ENCODE peak calls at places on chromosomes 1 and 21, in ten cellular contexts. E is neural progenitor cell; C is brain microvascular endothelial cell; I is PC-9; O is breast epithelium; D is CD8-positive, alpha-beta T cell; V is mesenchymal stem cell; H is thoracic aorta; Q is sigmoid colon; N is tibial artery. J is an unnamed sample.
A peak's percentile ranks its signal among the peaks of the same experiment; 100 is the strongest.

GRCh38 chr21:25790122-25790951 is 55.6 kb downstream of the GABPA start:
- DNase-seq in E (peak; percentile 34), C (peak; percentile 18), I (peak; percentile 3), O (no peak), D (no peak), V (peak; percentile 47), H (no peak), Q (no peak), N (no peak), J (no peak)

GRCh38 chr1:18805925-18806849 is 53.3 kb downstream of the TAS1R2 start:
- DNase-seq in E (no peak), C (no peak), I (no peak), O (no peak), D (no peak), V (no peak), H (no peak), Q (no peak), N (no peak), J (no peak)

GRCh38 chr21:13854638-13855037 is 245.1 kb downstream of the POTED start:
- DNase-seq in E (no peak), C (no peak), I (no peak), O (no peak), D (no peak), V (no peak), H (no peak), Q (no peak), N (no peak), J (no peak)

GRCh38 chr21:42463861-42464515 is 32.0 kb downstream of the RSPH1 start:
- DNase-seq in E (no peak), C (peak; percentile 64), I (no peak), O (peak; percentile 31), D (peak; percentile 58), V (peak; percentile 59), H (no peak), Q (no peak), N (peak; percentile 59), J (peak; percentile 63)

GRCh38 chr1:19942088-19942487 is 18.7 kb upstream of the PLA2G2E start:
- DNase-seq in E (no peak), C (no peak), I (no peak), O (no peak), D (no peak), V (no peak), H (no peak), Q (no peak), N (no peak), J (no peak)

GRCh38 chr21:34621434-34622000 is 6.6 kb upstream of the RCAN1 start:
- DNase-seq in E (no peak), C (no peak), I (no peak), O (no peak), D (no peak), V (no peak), H (no peak), Q (no peak), N (no peak), J (no peak)

GRCh38 chr1:236860096-236860495 is 65.0 kb downstream of the MTR start:
- DNase-seq in E (no peak), C (no peak), I (no peak), O (no peak), D (no peak), V (peak; percentile 17), H (no peak), Q (no peak), N (no peak), J (no peak)

GRCh38 chr21:34924194-34924593 is 124.9 kb downstream of the RUNX1 start:
- DNase-seq in E (no peak), C (no peak), I (no peak), O (no peak), D (no peak), V (no peak), H (no peak), Q (no peak), N (no peak), J (no peak)

DNA sequence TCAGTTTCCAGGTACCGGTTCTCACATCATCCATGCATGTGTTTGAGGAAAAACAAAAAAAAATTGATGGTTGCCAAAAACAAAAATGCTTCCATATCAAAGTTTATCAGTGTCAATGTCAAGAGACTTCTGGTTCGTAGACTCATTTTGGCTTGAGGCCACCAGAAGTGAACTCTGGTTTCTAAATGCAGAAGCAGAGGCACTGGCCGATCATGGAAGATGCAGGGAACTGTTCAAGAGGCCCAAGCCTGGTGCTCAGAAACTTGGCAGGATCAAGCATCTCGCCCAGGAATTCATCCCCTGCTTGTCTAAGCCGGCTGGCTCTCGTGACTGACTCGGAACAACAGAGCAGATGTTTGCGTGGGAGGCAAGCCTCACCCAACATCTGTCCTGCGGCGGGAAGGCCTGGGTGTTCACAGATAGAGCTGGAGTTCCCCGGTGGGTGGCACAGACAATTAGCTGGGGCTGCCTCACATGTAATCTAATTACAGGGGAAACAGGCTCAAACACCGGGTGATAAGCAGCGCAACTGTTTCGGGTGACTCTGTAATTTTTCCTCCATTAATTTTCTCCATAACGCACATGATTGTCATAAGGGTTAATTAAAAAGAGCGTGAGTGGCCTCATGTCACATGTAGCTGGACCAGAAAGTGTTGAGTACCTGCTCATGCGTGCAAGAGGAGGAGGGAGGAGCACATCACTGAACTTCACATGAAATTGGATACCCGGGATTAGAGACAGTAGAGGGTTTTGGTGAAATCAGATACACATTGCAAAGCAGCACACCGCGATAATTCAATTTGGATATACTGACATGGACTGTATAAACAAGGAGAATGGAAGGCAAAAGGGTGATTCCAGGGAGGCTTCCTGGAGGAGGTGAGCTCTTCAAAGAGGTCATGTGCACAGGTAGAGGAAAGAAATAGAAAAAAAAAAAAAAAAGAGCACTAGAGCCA is 180.0 kb downstream of the ETS2 start:
- DNase-seq in E (no peak), C (peak; percentile 60), I (no peak), O (no peak), D (no peak), V (peak; percentile 60), H (peak; percentile 31), Q (peak; percentile 91), N (peak; percentile 89), J (no peak)
- H3K27ac ChIP-seq in E (no peak overlapping the region), C (no peak overlapping the region), I (no peak overlapping the region), O (peak overlapping the region; percentile 72), D (no peak overlapping the region), V (peak overlapping the region; percentile 13), H (peak overlapping the region; percentile 60), Q (peak overlapping the region; percentile 79), N (peak overlapping the region; percentile 69), J (no peak overlapping the region)

DNA sequence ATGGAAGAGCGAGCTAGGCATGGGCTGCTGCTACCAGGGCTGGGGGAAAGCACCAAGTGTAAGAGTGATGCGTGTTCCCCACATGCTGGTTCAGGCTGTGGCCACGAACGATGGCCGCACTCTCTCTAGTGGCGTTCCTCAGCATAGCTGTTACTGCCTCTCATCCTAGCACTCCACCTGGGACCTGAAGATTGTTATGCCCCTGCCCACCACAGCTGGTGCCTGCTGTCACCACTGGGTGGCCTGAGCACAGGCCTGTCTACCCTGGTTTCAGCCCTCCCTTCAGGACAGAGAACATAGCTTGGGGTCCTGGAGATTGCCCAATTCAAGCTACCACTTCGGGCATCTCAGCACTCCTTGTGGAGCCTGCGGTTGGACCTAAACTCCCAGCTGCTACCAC is 80.1 kb upstream of the PDC start:
- DNase-seq in E (no peak), C (no peak), I (no peak), O (no peak), D (no peak), V (no peak), H (no peak), Q (no peak), N (no peak), J (no peak)
- H3K27ac ChIP-seq in E (no peak overlapping the region), C (no peak overlapping the region), I (no peak overlapping the region), O (no peak overlapping the region), D (no peak overlapping the region), V (no peak overlapping the region), H (no peak overlapping the region), Q (no peak overlapping the region), N (no peak overlapping the region), J (no peak overlapping the region)

DNA sequence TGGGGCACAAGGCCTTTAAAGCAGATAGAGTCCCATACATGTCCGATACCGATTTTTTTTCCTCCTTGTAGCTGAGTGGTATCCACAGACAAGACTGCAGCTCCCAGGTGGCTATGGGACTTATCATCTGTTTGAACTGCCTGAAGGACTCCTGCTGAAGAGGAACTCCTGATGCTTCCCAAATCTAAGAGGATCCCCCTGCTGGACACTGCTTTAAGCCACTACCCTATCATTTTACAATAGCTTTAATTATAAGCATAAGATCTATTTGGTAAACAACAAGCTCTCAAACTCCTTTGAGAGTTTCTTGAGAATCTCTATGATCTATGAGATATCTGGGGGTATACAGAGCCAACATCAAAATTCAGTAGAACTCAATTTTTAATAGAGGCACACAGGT is 11.7 kb downstream of the NDC1 start:
- DNase-seq in E (peak; percentile 6), C (no peak), I (no peak), O (no peak), D (no peak), V (peak; percentile 19), H (no peak), Q (no peak), N (no peak), J (no peak)
- H3K27ac ChIP-seq in E (no peak overlapping the region), C (no peak overlapping the region), I (no peak overlapping the region), O (no peak overlapping the region), D (no peak overlapping the region), V (no peak overlapping the region), H (no peak overlapping the region), Q (no peak overlapping the region), N (no peak overlapping the region), J (no peak overlapping the region)

GRCh38 chr21:44261675-44262295 is at the start of gene DNMT3L:
- DNase-seq in E (no peak), C (no peak), I (no peak), O (no peak), D (no peak), V (no peak), H (no peak), Q (no peak), N (no peak), J (no peak)

GRCh38 chr21:44265734-44266270 is 4.1 kb upstream of the DNMT3L start:
- DNase-seq in E (no peak), C (no peak), I (no peak), O (no peak), D (no peak), V (no peak), H (no peak), Q (no peak), N (no peak), J (no peak)

GRCh38 chr21:44262338-44263048 is 796 bp upstream of the DNMT3L start:
- DNase-seq in E (no peak), C (no peak), I (no peak), O (no peak), D (no peak), V (no peak), H (no peak), Q (no peak), N (no peak), J (no peak)

GRCh38 chr21:44263221-44263671 is 1.5 kb upstream of the DNMT3L start:
- DNase-seq in E (peak; percentile 80), C (no peak), I (no peak), O (no peak), D (no peak), V (no peak), H (no peak), Q (no peak), N (no peak), J (no peak)

DNA sequence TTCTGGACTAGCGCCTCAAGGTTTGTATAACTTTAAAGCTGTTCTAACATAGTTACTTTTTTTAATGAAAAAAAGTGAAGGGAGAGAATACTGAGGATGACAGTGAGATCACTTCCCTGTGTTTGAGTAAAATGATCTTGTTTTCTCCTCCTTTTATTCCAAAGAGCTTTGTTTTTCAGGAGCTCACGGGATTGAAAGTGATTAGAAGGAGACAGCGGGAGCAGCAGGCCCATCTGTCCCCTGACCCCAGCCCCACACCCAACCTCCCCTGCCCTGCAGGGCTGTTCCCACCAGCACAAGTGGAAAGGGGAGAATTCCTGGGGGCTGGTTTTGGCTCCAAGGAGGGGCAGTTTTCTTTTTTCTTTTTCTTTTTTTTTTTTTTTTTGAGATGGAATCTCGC is 2.1 kb upstream of the DNMT3L start:
- DNase-seq in E (peak; percentile 40), C (no peak), I (no peak), O (no peak), D (no peak), V (no peak), H (no peak), Q (no peak), N (no peak), J (no peak)
- H3K27ac ChIP-seq in E (peak overlapping the region; percentile 63), C (no peak overlapping the region), I (no peak overlapping the region), O (no peak overlapping the region), D (no peak overlapping the region), V (no peak overlapping the region), H (no peak overlapping the region), Q (no peak overlapping the region), N (no peak overlapping the region), J (no peak overlapping the region)

J was measured in right lobe of liver.